ENCODE peak calls at places on chromosomes 3 and 15, in nine cellular contexts. G, I, H, D, V, U, R, X and B are unnamed samples.

GRCh38 chr3:40782086-40782721 is 257.4 kb downstream of the ZNF621 start:
- DNase-seq in G (peak), I (no peak), H (no peak), D (no peak), V (peak), U (no peak), R (no peak), X (no peak), B (no peak)

GRCh38 chr3:172634948-172635347 is 75.9 kb downstream of the NCEH1 start:
- DNase-seq in G (no peak), I (no peak), H (no peak), D (no peak), V (no peak), U (no peak), R (no peak), X (no peak), B (no peak)

GRCh38 chr3:59262076-59262498 is 212.3 kb upstream of the CFAP20DC start:
- DNase-seq in G (no peak), I (no peak), H (no peak), D (no peak), V (no peak), U (no peak), R (no peak), X (no peak), B (no peak)

GRCh38 chr3:50122661-50123391 is 32.3 kb upstream of the SEMA3F start:
- DNase-seq in G (no peak), I (no peak), H (no peak), D (no peak), V (no peak), U (no peak), R (no peak), X (no peak), B (no peak)

GRCh38 chr3:42498034-42498433 is 4.4 kb upstream of the VIPR1 start:
- DNase-seq in G (no peak), I (no peak), H (no peak), D (no peak), V (no peak), U (no peak), R (no peak), X (peak), B (no peak)

GRCh38 chr3:21417991-21418390 is 333.0 kb downstream of the ZNF385D start:
- DNase-seq in G (no peak), I (no peak), H (no peak), D (no peak), V (no peak), U (no peak), R (no peak), X (no peak), B (no peak)

GRCh38 chr3:139677341-139678155 is at the start of gene NMNAT3:
- DNase-seq in G (peak), I (peak), H (peak), D (peak), V (peak), U (peak), R (peak), X (peak), B (peak)

GRCh38 chr15:100918690-100919480 is at the start of gene LRRK1:
- DNase-seq in G (peak), I (peak), H (peak), D (no peak), V (peak), U (peak), R (peak), X (no peak), B (peak)

GRCh38 chr15:83014205-83014653 is 2.8 kb upstream of the C15orf40 start:
- DNase-seq in G (no peak), I (no peak), H (no peak), D (no peak), V (no peak), U (no peak), R (no peak), X (no peak), B (no peak)

GRCh38 chr15:60508442-60508841 is 29.5 kb upstream of the ICE2 start:
- DNase-seq in G (no peak), I (no peak), H (no peak), D (no peak), V (no peak), U (no peak), R (no peak), X (no peak), B (no peak)

GRCh38 chr3:48538451-48538850 is 18.2 kb downstream of the PFKFB4 start:
- DNase-seq in G (no peak), I (no peak), H (no peak), D (no peak), V (no peak), U (no peak), R (peak), X (no peak), B (no peak)

GRCh38 chr3:9068044-9068443 is 104.8 kb upstream of the RAD18 start:
- DNase-seq in G (no peak), I (no peak), H (no peak), D (no peak), V (no peak), U (no peak), R (peak), X (no peak), B (no peak)

GRCh38 chr3:171566803-171567422 is 106.7 kb upstream of the TNIK start:
- DNase-seq in G (peak), I (no peak), H (peak), D (no peak), V (peak), U (no peak), R (no peak), X (no peak), B (no peak)

GRCh38 chr3:33074217-33075067 is 22.5 kb downstream of the GLB1 start:
- DNase-seq in G (peak), I (peak), H (peak), D (peak), V (peak), U (no peak), R (peak), X (peak), B (peak)

GRCh38 chr15:70799667-70800450 is 36.5 kb upstream of the UACA start:
- DNase-seq in G (peak), I (no peak), H (no peak), D (no peak), V (no peak), U (no peak), R (peak), X (no peak), B (no peak)

GRCh38 chr15:51970132-51970817 is 1.3 kb downstream of the LEO1 start:
- DNase-seq in G (peak), I (no peak), H (no peak), D (no peak), V (no peak), U (no peak), R (peak), X (no peak), B (no peak)

GRCh38 chr3:95277614-95278013 is 1214.8 kb downstream of the NSUN3 start:
- DNase-seq in G (peak), I (no peak), H (peak), D (no peak), V (no peak), U (no peak), R (no peak), X (no peak), B (no peak)

GRCh38 chr15:73867956-73868355 is 5.4 kb upstream of the TBC1D21 start:
- DNase-seq in G (no peak), I (no peak), H (no peak), D (no peak), V (no peak), U (no peak), R (peak), X (no peak), B (no peak)

GRCh38 chr3:16474920-16475319 is 38.6 kb downstream of the RFTN1 start:
- DNase-seq in G (no peak), I (no peak), H (no peak), D (no peak), V (no peak), U (no peak), R (no peak), X (no peak), B (no peak)